ENCODE peak calls at places on chromosomes 16 and 17, in five cellular contexts. H is NCI-H510A, Q is iris pigment epithelial cell, M is activated T-helper 1 cell treated with Interleukin-2 at 50 U/mL for 16 hours, B is hepatic stellate cell. X is an unnamed sample.

GRCh38 chr16:26454102-26454501 is 612.6 kb upstream of the C16orf82 start:
- DNase-seq in H (no peak), Q (peak; percentile 14), M (no peak), B (no peak), X (no peak)

GRCh38 chr17:36182176-36183000 is 6.0 kb upstream of the TBC1D3B start:
- DNase-seq in H (no peak), Q (no peak), M (no peak), B (no peak), X (no peak)

GRCh38 chr16:85312642-85313540 is 200.6 kb upstream of the CIBAR2 start:
- DNase-seq in H (peak; percentile 63), Q (peak; percentile 28), M (no peak), B (no peak), X (no peak)

GRCh38 chr16:4882261-4882632 is 35.0 kb downstream of the UBN1 start:
- DNase-seq in H (no peak), Q (no peak), M (no peak), B (peak; percentile 50), X (no peak)

GRCh38 chr16:69397821-69398521 is 12.2 kb upstream of the TERF2 start:
- DNase-seq in H (no peak), Q (peak; percentile 87), M (no peak), B (peak; percentile 58), X (peak; percentile 31)

GRCh38 chr17:75785016-75785769 is 587 bp downstream of the UNK start:
- DNase-seq in H (peak; percentile 87), Q (peak; percentile 88), M (peak; percentile 86), B (peak; percentile 81), X (no peak)

GRCh38 chr17:48246623-48247022 is 139.1 kb downstream of the SNX11 start:
- DNase-seq in H (no peak), Q (peak; percentile 71), M (no peak), B (no peak), X (no peak)

GRCh38 chr17:35243459-35244204 is 760 bp downstream of the SLFN5 start:
- DNase-seq in H (no peak), Q (peak; percentile 76), M (peak; percentile 36), B (peak; percentile 40), X (no peak)

GRCh38 chr17:13631541-13631940 is 29.8 kb upstream of the HS3ST3A1 start:
- DNase-seq in H (no peak), Q (peak; percentile 23), M (no peak), B (no peak), X (no peak)

GRCh38 chr16:6377956-6378355 is 954.7 kb upstream of the RBFOX1 start:
- DNase-seq in H (no peak), Q (no peak), M (no peak), B (no peak), X (no peak)

GRCh38 chr17:73316919-73317505 is 5.2 kb upstream of the CDC42EP4 start:
- DNase-seq in H (no peak), Q (no peak), M (no peak), B (no peak), X (no peak)

GRCh38 chr17:38861399-38861843 is 7.9 kb upstream of the RPL23 start:
- DNase-seq in H (no peak), Q (no peak), M (no peak), B (no peak), X (no peak)

GRCh38 chr16:24013054-24013636 is 177.4 kb downstream of the PRKCB start:
- DNase-seq in H (no peak), Q (no peak), M (no peak), B (no peak), X (no peak)

GRCh38 chr17:7855643-7856080 is 796 bp downstream of the TMEM88 start:
- DNase-seq in H (no peak), Q (no peak), M (no peak), B (no peak), X (no peak)

GRCh38 chr17:79808763-79809529 is 12.1 kb upstream of the CBX8 start:
- DNase-seq in H (peak; percentile 66), Q (peak; percentile 32), M (no peak), B (no peak), X (no peak)

GRCh38 chr16:77780378-77780837 is 8.0 kb upstream of the VAT1L start:
- DNase-seq in H (no peak), Q (peak; percentile 97), M (no peak), B (peak; percentile 12), X (no peak)